ENCODE peak calls at places on chromosome 4, in five cellular contexts. One of them, this sample, is unnamed.
A peak's percentile ranks its signal among the peaks of the same experiment; 100 is the strongest.

GRCh38 chr4:153084939-153085630 is 119.2 kb upstream of the TRIM2 start:
- DNase-seq in PC-3: peak; percentile 76
- DNase-seq in DND-41: peak; percentile 81
- DNase-seq in OCI-LY7: peak; percentile 68
- DNase-seq in endothelial cell of umbilical vein: peak; percentile 75
- DNase-seq in this sample: peak; percentile 79

GRCh38 chr4:48127882-48128394 is 6.1 kb downstream of the TXK start:
- DNase-seq in endothelial cell of umbilical vein: peak; percentile 95
- DNase-seq in DND-41: peak; percentile 18
- DNase-seq in PC-3: peak; percentile 91
- DNase-seq in OCI-LY7: peak; percentile 65
- DNase-seq in this sample: peak; percentile 86

GRCh38 chr4:130359537-130359936 is 1263.6 kb downstream of the C4orf33 start:
- DNase-seq in endothelial cell of umbilical vein: peak; percentile 48
- DNase-seq in DND-41: no peak
- DNase-seq in OCI-LY7: peak; percentile 56
- DNase-seq in PC-3: peak; percentile 35
- DNase-seq in this sample: no peak

GRCh38 chr4:1195109-1195671 is 22.8 kb upstream of the SPON2 start:
- DNase-seq in PC-3: no peak
- DNase-seq in endothelial cell of umbilical vein: no peak
- DNase-seq in DND-41: peak; percentile 4
- DNase-seq in OCI-LY7: no peak
- DNase-seq in this sample: peak; percentile 65

GRCh38 chr4:146333187-146333894 is 119.0 kb downstream of the REELD1 start:
- DNase-seq in PC-3: peak; percentile 87
- DNase-seq in endothelial cell of umbilical vein: no peak
- DNase-seq in OCI-LY7: peak; percentile 14
- DNase-seq in DND-41: peak; percentile 71
- DNase-seq in this sample: peak; percentile 41

GRCh38 chr4:6909970-6910339 is 329 bp downstream of the TBC1D14 start:
- DNase-seq in DND-41: peak; percentile 49
- DNase-seq in PC-3: peak; percentile 8
- DNase-seq in OCI-LY7: no peak
- DNase-seq in endothelial cell of umbilical vein: no peak
- DNase-seq in this sample: no peak

GRCh38 chr4:170057851-170058250 is 31.7 kb upstream of the MFAP3L start:
- DNase-seq in DND-41: no peak
- DNase-seq in endothelial cell of umbilical vein: no peak
- DNase-seq in PC-3: no peak
- DNase-seq in OCI-LY7: no peak
- DNase-seq in this sample: no peak

GRCh38 chr4:7425591-7426468 is 8.9 kb downstream of the PSAPL1 start:
- DNase-seq in OCI-LY7: no peak
- DNase-seq in PC-3: no peak
- DNase-seq in endothelial cell of umbilical vein: no peak
- DNase-seq in DND-41: no peak
- DNase-seq in this sample: peak; percentile 69

GRCh38 chr4:83010111-83010521 is 507 bp downstream of the LIN54 start:
- DNase-seq in endothelial cell of umbilical vein: peak; percentile 56
- DNase-seq in PC-3: peak; percentile 7
- DNase-seq in OCI-LY7: peak; percentile 59
- DNase-seq in DND-41: peak; percentile 40
- DNase-seq in this sample: peak; percentile 62

GRCh38 chr4:138039010-138039409 is 203.1 kb downstream of the SLC7A11 start:
- DNase-seq in OCI-LY7: no peak
- DNase-seq in PC-3: no peak
- DNase-seq in endothelial cell of umbilical vein: peak; percentile 26
- DNase-seq in DND-41: no peak
- DNase-seq in this sample: no peak

GRCh38 chr4:14853186-14853946 is 148.9 kb upstream of the CPEB2 start:
- DNase-seq in OCI-LY7: no peak
- DNase-seq in DND-41: no peak
- DNase-seq in endothelial cell of umbilical vein: no peak
- DNase-seq in PC-3: peak; percentile 62
- DNase-seq in this sample: peak; percentile 92

GRCh38 chr4:112183252-112183651 is 38.0 kb downstream of the FAM241A start:
- DNase-seq in OCI-LY7: no peak
- DNase-seq in DND-41: peak; percentile 46
- DNase-seq in PC-3: no peak
- DNase-seq in endothelial cell of umbilical vein: no peak
- DNase-seq in this sample: no peak

GRCh38 chr4:184792334-184792733 is 33.4 kb downstream of the ACSL1 start:
- DNase-seq in endothelial cell of umbilical vein: no peak
- DNase-seq in PC-3: no peak
- DNase-seq in OCI-LY7: no peak
- DNase-seq in DND-41: peak; percentile 21
- DNase-seq in this sample: no peak

GRCh38 chr4:1246901-1247810 is 1.8 kb downstream of the CTBP1 start:
- DNase-seq in PC-3: no peak
- DNase-seq in OCI-LY7: peak; percentile 24
- DNase-seq in DND-41: peak; percentile 39
- DNase-seq in endothelial cell of umbilical vein: no peak
- DNase-seq in this sample: peak; percentile 93

GRCh38 chr4:59500103-59500502 is 1700.0 kb upstream of the ADGRL3 start:
- DNase-seq in endothelial cell of umbilical vein: no peak
- DNase-seq in DND-41: no peak
- DNase-seq in OCI-LY7: no peak
- DNase-seq in PC-3: no peak
- DNase-seq in this sample: no peak

GRCh38 chr4:76515975-76516853 is 81.2 kb downstream of the SHROOM3 start:
- DNase-seq in PC-3: no peak
- DNase-seq in endothelial cell of umbilical vein: no peak
- DNase-seq in DND-41: no peak
- DNase-seq in OCI-LY7: no peak
- DNase-seq in this sample: no peak

GRCh38 chr4:74534121-74534520 is 89.2 kb downstream of the AREG start:
- DNase-seq in PC-3: peak; percentile 71
- DNase-seq in DND-41: no peak
- DNase-seq in endothelial cell of umbilical vein: no peak
- DNase-seq in OCI-LY7: no peak
- DNase-seq in this sample: no peak

GRCh38 chr4:38177792-38178665 is 217.8 kb downstream of the PTTG2 start:
- DNase-seq in OCI-LY7: no peak
- DNase-seq in PC-3: no peak
- DNase-seq in DND-41: peak; percentile 65
- DNase-seq in endothelial cell of umbilical vein: no peak
- DNase-seq in this sample: no peak

GRCh38 chr4:151409470-151410313 is 716 bp downstream of the FHIP1A start:
- DNase-seq in DND-41: no peak
- DNase-seq in endothelial cell of umbilical vein: no peak
- DNase-seq in PC-3: peak; percentile 52
- DNase-seq in OCI-LY7: no peak
- DNase-seq in this sample: peak; percentile 85

GRCh38 chr4:137387924-137388323 is 144.4 kb downstream of the PCDH18 start:
- DNase-seq in DND-41: no peak
- DNase-seq in PC-3: no peak
- DNase-seq in endothelial cell of umbilical vein: peak; percentile 59
- DNase-seq in OCI-LY7: no peak
- DNase-seq in this sample: no peak

GRCh38 chr4:14984452-14984851 is 17.8 kb upstream of the CPEB2 start:
- DNase-seq in DND-41: no peak
- DNase-seq in OCI-LY7: no peak
- DNase-seq in PC-3: no peak
- DNase-seq in endothelial cell of umbilical vein: no peak
- DNase-seq in this sample: no peak

GRCh38 chr4:123386608-123387007 is 10.0 kb upstream of the SPRY1 start:
- DNase-seq in DND-41: no peak
- DNase-seq in OCI-LY7: no peak
- DNase-seq in PC-3: no peak
- DNase-seq in endothelial cell of umbilical vein: peak; percentile 95
- DNase-seq in this sample: no peak

GRCh38 chr4:45399116-45399515 is 672.8 kb upstream of the GNPDA2 start:
- DNase-seq in OCI-LY7: no peak
- DNase-seq in DND-41: no peak
- DNase-seq in endothelial cell of umbilical vein: no peak
- DNase-seq in PC-3: no peak
- DNase-seq in this sample: no peak

GRCh38 chr4:111228874-111229273 is 606.0 kb upstream of the PITX2 start:
- DNase-seq in OCI-LY7: no peak
- DNase-seq in endothelial cell of umbilical vein: peak; percentile 21
- DNase-seq in PC-3: peak; percentile 11
- DNase-seq in DND-41: no peak
- DNase-seq in this sample: no peak

GRCh38 chr4:89803915-89804314 is 33.0 kb downstream of the SNCA start:
- DNase-seq in endothelial cell of umbilical vein: peak; percentile 58
- DNase-seq in OCI-LY7: no peak
- DNase-seq in DND-41: no peak
- DNase-seq in PC-3: peak; percentile 7
- DNase-seq in this sample: no peak

GRCh38 chr4:89799071-89799470 is 37.9 kb downstream of the SNCA start:
- DNase-seq in OCI-LY7: no peak
- DNase-seq in endothelial cell of umbilical vein: peak; percentile 23
- DNase-seq in PC-3: no peak
- DNase-seq in DND-41: no peak
- DNase-seq in this sample: no peak

GRCh38 chr4:89803036-89803435 is 33.9 kb downstream of the SNCA start:
- DNase-seq in DND-41: no peak
- DNase-seq in PC-3: no peak
- DNase-seq in OCI-LY7: no peak
- DNase-seq in endothelial cell of umbilical vein: no peak
- DNase-seq in this sample: no peak

GRCh38 chr4:89800012-89800516 is 36.9 kb downstream of the SNCA start:
- DNase-seq in endothelial cell of umbilical vein: peak; percentile 91
- DNase-seq in DND-41: no peak
- DNase-seq in PC-3: peak; percentile 72
- DNase-seq in OCI-LY7: no peak
- DNase-seq in this sample: no peak

GRCh38 chr4:89800527-89801103 is 36.3 kb downstream of the SNCA start:
- DNase-seq in endothelial cell of umbilical vein: peak; percentile 94
- DNase-seq in DND-41: no peak
- DNase-seq in OCI-LY7: no peak
- DNase-seq in PC-3: peak; percentile 42
- DNase-seq in this sample: no peak
- H3K27ac ChIP-seq in endothelial cell of umbilical vein: peak overlapping the region; percentile 90
- H3K27ac ChIP-seq in DND-41: no peak overlapping the region
- H3K27ac ChIP-seq in OCI-LY7: no peak overlapping the region
- H3K27ac ChIP-seq in PC-3: peak overlapping the region; percentile 100
- H3K27ac ChIP-seq in this sample: no peak overlapping the region

DNA sequence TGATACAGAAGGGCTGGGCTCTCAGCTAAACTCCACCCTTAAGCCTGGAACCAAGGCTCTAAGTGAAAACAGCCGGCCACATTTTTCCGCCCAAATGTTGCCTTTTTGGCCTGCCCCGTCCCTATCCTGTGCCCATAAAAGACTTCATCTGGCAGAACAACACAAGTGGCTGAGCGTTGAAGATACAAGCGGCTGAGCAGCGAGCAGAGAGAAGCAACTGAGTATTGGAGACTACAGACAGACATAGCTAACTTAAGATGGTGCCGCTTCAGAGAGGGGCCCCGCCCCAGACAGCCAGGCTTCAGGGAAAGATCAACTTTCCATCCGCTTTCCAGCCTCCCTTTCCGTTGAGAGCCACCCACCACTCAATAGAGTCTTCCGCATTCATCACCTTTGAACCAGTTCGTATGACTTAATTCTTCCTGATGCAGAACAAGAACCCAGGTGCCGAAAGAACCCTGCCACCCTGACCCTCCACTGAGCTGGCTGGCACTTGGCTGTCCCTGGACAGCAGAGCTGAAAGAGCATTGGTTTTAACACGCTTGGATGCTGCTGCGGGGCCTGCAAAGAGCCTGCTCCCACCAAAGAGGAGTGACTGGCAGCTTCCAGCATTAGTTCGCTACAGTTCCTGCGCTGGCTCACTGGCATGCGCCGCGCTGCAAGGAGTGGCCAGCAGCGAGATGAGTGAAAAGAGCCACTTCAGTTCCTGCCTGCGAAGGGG is 853.2 kb upstream of the INTU start:
- DNase-seq in PC-3: no peak
- DNase-seq in DND-41: no peak
- DNase-seq in OCI-LY7: no peak
- DNase-seq in endothelial cell of umbilical vein: no peak
- DNase-seq in this sample: no peak
- H2AFZ ChIP-seq in PC-3: no peak overlapping the region
- H2AFZ ChIP-seq in DND-41: no peak overlapping the region
- H2AFZ ChIP-seq in OCI-LY7: no peak overlapping the region
- H2AFZ ChIP-seq in endothelial cell of umbilical vein: no peak overlapping the region
- H2AFZ ChIP-seq in this sample: peak overlapping the region; percentile 39

GRCh38 chr4:2843909-2844584 is 403 bp downstream of the ADD1 start:
- DNase-seq in PC-3: peak; percentile 6
- DNase-seq in DND-41: no peak
- DNase-seq in endothelial cell of umbilical vein: peak; percentile 49
- DNase-seq in OCI-LY7: peak; percentile 48
- DNase-seq in this sample: peak; percentile 82
- H3K27ac ChIP-seq in PC-3: no peak overlapping the region
- H3K27ac ChIP-seq in DND-41: peak overlapping the region; percentile 71
- H3K27ac ChIP-seq in endothelial cell of umbilical vein: no peak overlapping the region
- H3K27ac ChIP-seq in OCI-LY7: no peak overlapping the region
- H3K27ac ChIP-seq in this sample: peak overlapping the region; percentile 21

DNA sequence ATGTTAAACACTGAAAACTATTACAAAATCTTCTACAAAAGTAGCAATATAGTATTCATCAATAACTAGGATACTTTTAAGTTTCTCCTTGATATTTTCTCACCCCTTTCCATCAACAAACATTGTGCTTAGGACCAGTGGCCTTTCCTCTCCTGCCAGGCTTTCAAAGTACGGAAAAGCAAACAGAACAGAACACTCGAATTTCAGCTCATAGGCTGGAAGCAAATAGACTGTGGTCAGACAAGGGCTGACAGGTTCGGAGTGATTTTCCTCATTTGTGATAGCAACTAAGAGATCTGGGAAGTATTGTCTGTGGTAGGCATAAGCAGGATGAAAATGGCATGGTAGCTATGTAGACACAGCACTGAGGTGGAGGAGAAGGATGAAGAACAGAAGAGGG is 68.6 kb upstream of the SORBS2 start:
- DNase-seq in DND-41: no peak
- DNase-seq in PC-3: peak; percentile 8
- DNase-seq in endothelial cell of umbilical vein: no peak
- DNase-seq in OCI-LY7: no peak
- DNase-seq in this sample: no peak
- H2AFZ ChIP-seq in DND-41: no peak overlapping the region
- H2AFZ ChIP-seq in PC-3: no peak overlapping the region
- H2AFZ ChIP-seq in endothelial cell of umbilical vein: peak overlapping the region; percentile 49
- H2AFZ ChIP-seq in OCI-LY7: peak overlapping the region; percentile 85
- H2AFZ ChIP-seq in this sample: peak overlapping the region; percentile 67

GRCh38 chr4:173490817-173491518 is 39.1 kb downstream of the HAND2 start:
- DNase-seq in OCI-LY7: no peak
- DNase-seq in PC-3: peak; percentile 39
- DNase-seq in endothelial cell of umbilical vein: peak; percentile 67
- DNase-seq in DND-41: peak; percentile 38
- DNase-seq in this sample: no peak
- H3K27ac ChIP-seq in OCI-LY7: no peak overlapping the region
- H3K27ac ChIP-seq in PC-3: no peak overlapping the region
- H3K27ac ChIP-seq in endothelial cell of umbilical vein: no peak overlapping the region
- H3K27ac ChIP-seq in DND-41: no peak overlapping the region
- H3K27ac ChIP-seq in this sample: no peak overlapping the region

GRCh38 chr4:80295841-80296240 is 29.4 kb downstream of the FGF5 start:
- DNase-seq in PC-3: no peak
- DNase-seq in OCI-LY7: no peak
- DNase-seq in endothelial cell of umbilical vein: no peak
- DNase-seq in DND-41: no peak
- DNase-seq in this sample: no peak
- H2AFZ ChIP-seq in PC-3: no peak overlapping the region
- H2AFZ ChIP-seq in OCI-LY7: no peak overlapping the region
- H2AFZ ChIP-seq in endothelial cell of umbilical vein: no peak overlapping the region
- H2AFZ ChIP-seq in DND-41: no peak overlapping the region
- H2AFZ ChIP-seq in this sample: no peak overlapping the region

GRCh38 chr4:10050171-10051120 is 29.1 kb upstream of the SLC2A9 start:
- DNase-seq in endothelial cell of umbilical vein: no peak
- DNase-seq in PC-3: no peak
- DNase-seq in DND-41: no peak
- DNase-seq in OCI-LY7: no peak
- DNase-seq in this sample: no peak
- H3K27ac ChIP-seq in endothelial cell of umbilical vein: no peak overlapping the region
- H3K27ac ChIP-seq in PC-3: no peak overlapping the region
- H3K27ac ChIP-seq in DND-41: no peak overlapping the region
- H3K27ac ChIP-seq in OCI-LY7: no peak overlapping the region
- H3K27ac ChIP-seq in this sample: no peak overlapping the region

This sample was measured in osteoblast.